ENCODE peak calls at places on chromosomes 5 and 9, in eight cellular contexts. V is right lobe of liver; D is SJSA1; Z is psoas muscle; O is upper lobe of right lung; U is HepG2; T is gastrocnemius medialis; B is CD8-positive, alpha-beta memory T cell. F is an unnamed sample.

GRCh38 chr5:139676951-139677367 is 28.8 kb downstream of the CXXC5 start:
- DNase-seq in U (no peak), T (no peak), Z (no peak), D (no peak), O (no peak), B (no peak), V (no peak), F (no peak)

GRCh38 chr9:83027153-83027867 is 35.6 kb downstream of the RASEF start:
- DNase-seq in Z (no peak), D (peak; percentile 61), B (no peak), V (no peak), T (no peak), O (no peak), U (peak; percentile 7), F (no peak)

GRCh38 chr5:151047814-151048425 is 27.5 kb downstream of the GPX3 start:
- DNase-seq in O (no peak), U (peak; percentile 30), V (no peak), Z (peak; percentile 68), B (no peak), D (no peak), T (no peak), F (no peak)

GRCh38 chr9:128689293-128689770 is 310 bp downstream of the SET start:
- DNase-seq in T (no peak), U (no peak), V (no peak), D (no peak), B (peak; percentile 57), Z (peak; percentile 81), O (no peak), F (no peak)

GRCh38 chr5:106121972-106122605 is 1548.6 kb downstream of the EFNA5 start:
- DNase-seq in B (no peak), Z (no peak), D (peak; percentile 42), U (no peak), V (no peak), O (peak; percentile 66), T (no peak), F (no peak)

GRCh38 chr9:123399803-123400378 is 43.9 kb downstream of the CRB2 start:
- DNase-seq in O (no peak), U (no peak), D (no peak), Z (no peak), T (no peak), B (no peak), V (no peak), F (peak; percentile 7)

GRCh38 chr5:40399349-40399748 is 280.4 kb upstream of the PTGER4 start:
- DNase-seq in B (no peak), V (no peak), D (no peak), U (no peak), T (no peak), Z (no peak), O (no peak), F (no peak)

GRCh38 chr5:81703840-81704239 is 47.1 kb downstream of the SSBP2 start:
- DNase-seq in B (no peak), Z (no peak), D (no peak), O (no peak), U (no peak), T (no peak), V (no peak), F (no peak)

GRCh38 chr5:35742006-35742405 is 114.7 kb upstream of the IL7R start:
- DNase-seq in T (no peak), U (no peak), D (no peak), B (no peak), O (no peak), V (no peak), Z (no peak), F (no peak)

GRCh38 chr9:91945277-91946074 is 4.6 kb downstream of the ROR2 start:
- DNase-seq in D (peak; percentile 14), Z (no peak), T (no peak), B (no peak), O (no peak), U (no peak), V (no peak), F (no peak)

GRCh38 chr5:124956471-124957029 is 210.1 kb upstream of the ZNF608 start:
- DNase-seq in B (no peak), O (no peak), T (peak; percentile 62), Z (no peak), U (no peak), V (no peak), D (no peak), F (no peak)

GRCh38 chr5:150161242-150162141 is 5.1 kb upstream of the CDX1 start:
- DNase-seq in V (peak; percentile 77), T (peak; percentile 58), O (peak; percentile 89), U (peak; percentile 69), Z (peak; percentile 92), D (peak; percentile 90), B (peak; percentile 42), F (peak; percentile 52)

GRCh38 chr5:160685695-160686094 is 166.3 kb downstream of the ATP10B start:
- DNase-seq in V (no peak), U (peak; percentile 45), O (no peak), D (no peak), Z (no peak), B (no peak), T (no peak), F (no peak)

DNA sequence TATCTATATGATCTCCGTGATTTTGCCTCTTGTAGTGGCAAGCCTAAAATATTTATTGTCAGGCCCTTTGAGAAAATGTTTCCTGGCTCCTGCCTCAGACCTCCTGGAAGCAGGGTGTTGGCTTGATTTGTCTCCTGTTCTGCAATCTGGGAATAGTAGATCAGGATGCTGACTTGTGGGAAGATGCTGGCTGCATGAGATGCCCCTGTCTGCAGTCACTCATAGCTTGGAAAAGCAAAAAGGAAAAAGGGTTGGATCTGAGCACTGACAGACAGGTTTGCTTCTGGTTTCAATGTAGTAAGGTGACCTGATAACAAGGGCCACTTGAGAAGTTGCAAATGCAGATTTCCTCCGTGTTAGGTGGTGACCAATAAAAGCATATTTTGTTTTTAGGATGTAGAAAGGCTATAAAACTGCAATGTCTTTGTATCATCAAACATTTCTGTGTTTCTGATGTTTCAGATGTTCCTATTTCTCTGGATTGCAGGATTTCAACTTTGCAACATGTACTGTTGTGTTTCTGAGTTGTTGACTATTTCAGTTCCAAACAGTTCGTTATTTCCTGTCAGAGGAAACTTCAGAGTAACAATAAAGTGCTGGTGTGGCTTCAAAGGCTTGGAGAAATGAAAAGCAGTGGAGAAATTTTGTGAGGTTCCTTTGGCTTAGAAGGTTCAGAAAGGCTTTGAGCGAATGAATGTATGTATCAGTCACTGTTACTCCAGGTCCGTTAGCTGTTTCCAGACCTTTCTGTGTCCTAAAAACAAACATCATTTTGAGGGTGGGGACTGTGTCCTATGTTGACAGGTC is 17.0 kb downstream of the TJP2 start:
- DNase-seq in U (no peak), D (no peak), T (no peak), Z (no peak), V (no peak), O (no peak), B (no peak), F (no peak)
- H3K27ac ChIP-seq in U (peak overlapping the region; percentile 82), D (no peak overlapping the region), T (no peak overlapping the region), Z (no peak overlapping the region), V (peak overlapping the region; percentile 64), O (peak overlapping the region; percentile 18), B (no peak overlapping the region), F (no peak overlapping the region)

DNA sequence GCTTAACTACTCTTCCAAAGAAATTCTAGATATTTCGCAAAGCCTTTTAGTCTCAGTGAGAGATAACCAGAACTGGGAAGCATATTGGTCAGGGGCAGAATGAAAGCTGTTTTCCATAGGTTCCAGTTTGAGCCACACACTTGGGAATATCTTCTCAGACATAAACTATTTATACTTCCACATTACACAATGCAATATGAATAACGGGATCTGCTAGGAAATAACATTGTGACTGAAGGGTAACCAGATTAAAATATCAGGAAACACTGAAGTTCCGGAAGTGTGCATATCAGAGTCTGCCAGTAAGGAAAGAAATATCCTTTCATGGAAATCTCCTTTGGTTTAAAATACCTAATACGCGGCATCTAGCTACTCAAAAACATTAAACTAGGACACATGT is 56.4 kb downstream of the ST8SIA4 start:
- DNase-seq in Z (no peak), O (no peak), T (no peak), D (no peak), U (no peak), B (no peak), V (no peak), F (no peak)
- H3K27ac ChIP-seq in Z (peak overlapping the region; percentile 50), O (no peak overlapping the region), T (peak overlapping the region; percentile 30), D (no peak overlapping the region), U (no peak overlapping the region), B (no peak overlapping the region), V (no peak overlapping the region), F (no peak overlapping the region)

GRCh38 chr5:94113087-94113486 is 371.7 kb upstream of the POU5F2 start:
- DNase-seq in T (no peak), B (no peak), Z (no peak), U (peak; percentile 39), D (no peak), O (no peak), V (no peak), F (no peak)

DNA sequence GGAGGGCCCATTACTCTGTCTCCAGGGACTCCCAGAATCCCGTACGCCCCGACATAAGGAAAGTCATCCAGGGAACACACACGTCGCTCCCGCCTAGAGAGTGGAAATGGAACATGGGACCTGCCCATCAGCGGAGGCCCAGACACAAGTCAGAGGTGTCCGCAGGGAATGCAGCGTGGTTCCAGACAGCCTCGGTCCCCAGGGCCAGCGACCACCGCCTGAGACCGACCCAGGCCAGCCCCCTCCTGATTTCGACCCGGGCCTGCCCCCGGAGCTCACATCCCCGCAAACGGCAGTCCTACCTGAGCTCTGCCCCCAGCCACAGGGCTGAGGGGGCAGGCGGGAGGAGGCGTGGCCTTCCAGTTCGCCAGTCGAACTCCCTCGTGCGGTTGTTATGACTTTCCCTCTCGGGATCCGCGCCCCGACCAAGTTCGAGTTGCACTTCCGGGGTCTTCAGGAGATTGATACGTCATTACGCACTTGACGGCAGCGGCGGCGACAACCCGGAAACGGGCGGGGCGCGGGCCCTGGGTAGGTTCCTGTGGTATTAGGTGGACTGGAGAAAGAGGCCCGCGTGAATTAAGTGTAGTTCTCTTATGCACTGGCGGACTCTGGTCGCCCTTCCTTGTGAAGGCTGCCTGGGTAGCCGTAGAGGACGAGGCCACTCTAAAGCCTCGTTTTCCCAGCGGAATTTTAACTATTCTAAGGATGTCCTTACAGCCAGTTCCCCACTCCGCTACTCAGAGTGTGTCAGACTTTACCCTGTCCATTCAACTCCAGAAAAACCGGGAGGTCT is 370.0 kb upstream of the POU5F2 start:
- DNase-seq in U (peak; percentile 96), V (peak; percentile 95), B (peak; percentile 90), Z (peak; percentile 96), T (peak; percentile 84), O (peak; percentile 97), D (peak; percentile 94), F (peak; percentile 91)
- H3K27ac ChIP-seq in U (peak overlapping the region; percentile 85), V (peak overlapping the region; percentile 79), B (peak overlapping the region; percentile 84), Z (peak overlapping the region; percentile 87), T (peak overlapping the region; percentile 81), O (peak overlapping the region; percentile 92), D (peak overlapping the region; percentile 81), F (peak overlapping the region; percentile 77)

GRCh38 chr5:172443441-172444109 is 10.8 kb downstream of the SH3PXD2B start:
- DNase-seq in Z (peak; percentile 92), T (peak; percentile 76), D (peak; percentile 83), O (no peak), U (no peak), V (peak; percentile 79), B (no peak), F (no peak)

GRCh38 chr5:172442592-172442991 is 11.7 kb downstream of the SH3PXD2B start:
- DNase-seq in D (no peak), V (no peak), B (no peak), U (no peak), Z (no peak), T (no peak), O (no peak), F (no peak)

GRCh38 chr5:172439785-172440480 is 14.4 kb downstream of the SH3PXD2B start:
- DNase-seq in D (no peak), O (peak; percentile 80), Z (peak; percentile 68), V (no peak), B (no peak), T (no peak), U (no peak), F (no peak)

GRCh38 chr5:172440486-172440885 is 13.8 kb downstream of the SH3PXD2B start:
- DNase-seq in V (no peak), B (no peak), U (no peak), O (no peak), D (no peak), Z (no peak), T (no peak), F (no peak)

GRCh38 chr5:172441262-172441751 is 13.0 kb downstream of the SH3PXD2B start:
- DNase-seq in Z (peak; percentile 74), B (no peak), T (no peak), D (no peak), O (no peak), U (no peak), V (no peak), F (no peak)
- H3K27ac ChIP-seq in Z (no peak overlapping the region), B (no peak overlapping the region), T (no peak overlapping the region), D (no peak overlapping the region), O (no peak overlapping the region), U (no peak overlapping the region), V (no peak overlapping the region), F (no peak overlapping the region)